ENCODE peak calls at places on chromosomes 13 and 19, in seven cellular contexts. Y is endodermal cell, M is transverse colon, S is bronchial epithelial cell, D is AG04449, F is astrocyte, V is uterus. I is an unnamed sample.

GRCh38 chr19:13153627-13154240 is 3.5 kb downstream of the IER2 start:
- DNase-seq in Y (no peak), F (peak; percentile 23), M (peak; percentile 47), V (peak; percentile 59), D (no peak), S (no peak), I (peak; percentile 41)

GRCh38 chr13:37429976-37430375 is 168.6 kb downstream of the POSTN start:
- DNase-seq in F (peak; percentile 82), M (no peak), S (peak; percentile 71), V (no peak), Y (no peak), D (peak; percentile 75), I (no peak)

GRCh38 chr13:42047561-42048322 is 706 bp upstream of the DGKH start:
- DNase-seq in D (no peak), V (peak; percentile 35), F (peak; percentile 65), S (peak; percentile 82), M (peak; percentile 76), Y (peak; percentile 82), I (no peak)

GRCh38 chr19:39514840-39515550 is at the start of gene SELENOV:
- DNase-seq in S (no peak), V (no peak), M (no peak), D (no peak), Y (peak; percentile 92), F (no peak), I (no peak)

GRCh38 chr13:29858667-29859066 is 8.2 kb upstream of the UBL3 start:
- DNase-seq in D (no peak), V (no peak), Y (no peak), M (no peak), S (no peak), F (peak; percentile 49), I (no peak)

GRCh38 chr13:34967851-34968562 is 25.9 kb downstream of the NBEA start:
- DNase-seq in D (no peak), F (peak; percentile 67), Y (no peak), M (no peak), V (no peak), S (peak; percentile 58), I (no peak)

GRCh38 chr13:42487221-42487620 is 86.7 kb upstream of the TNFSF11 start:
- DNase-seq in S (peak; percentile 84), Y (no peak), F (peak; percentile 35), V (no peak), M (no peak), D (no peak), I (no peak)

GRCh38 chr13:113864303-113864890 is 521 bp upstream of the GAS6 start:
- DNase-seq in D (no peak), M (no peak), V (peak; percentile 25), F (no peak), Y (peak; percentile 40), S (peak; percentile 19), I (peak; percentile 7)

GRCh38 chr19:57812201-57812600 is 2.5 kb downstream of the ZNF552 start:
- DNase-seq in Y (no peak), V (no peak), D (no peak), M (no peak), F (no peak), S (no peak), I (no peak)

GRCh38 chr13:42039946-42040729 is 8.3 kb upstream of the DGKH start:
- DNase-seq in M (peak; percentile 95), Y (peak; percentile 91), V (peak; percentile 92), D (no peak), S (peak; percentile 63), F (peak; percentile 80), I (peak; percentile 62)

GRCh38 chr19:38736413-38737280 is 7.6 kb downstream of the CAPN12 start:
- DNase-seq in F (no peak), V (peak; percentile 46), S (peak; percentile 52), D (no peak), M (peak; percentile 90), Y (peak; percentile 95), I (no peak)

GRCh38 chr19:2042485-2043268 is 8.4 kb downstream of the MKNK2 start:
- DNase-seq in M (peak; percentile 50), D (no peak), Y (no peak), S (no peak), F (no peak), V (peak; percentile 59), I (no peak)

GRCh38 chr13:36030670-36031331 is 100.4 kb downstream of the DCLK1 start:
- DNase-seq in S (peak; percentile 95), F (peak; percentile 94), D (peak; percentile 2), V (peak; percentile 34), M (no peak), Y (no peak), I (no peak)

GRCh38 chr13:79593611-79594275 is 112.8 kb downstream of the NDFIP2 start:
- DNase-seq in V (no peak), F (peak; percentile 82), M (no peak), D (peak; percentile 19), S (peak; percentile 85), Y (no peak), I (no peak)

GRCh38 chr19:2488405-2488941 is 12.5 kb downstream of the GADD45B start:
- DNase-seq in D (no peak), F (no peak), V (no peak), S (no peak), Y (no peak), M (peak; percentile 73), I (no peak)

GRCh38 chr19:49224856-49225255 is 67.3 kb downstream of the TRPM4 start:
- DNase-seq in V (no peak), M (peak; percentile 77), S (peak; percentile 42), F (peak; percentile 19), Y (peak; percentile 89), D (no peak), I (no peak)

GRCh38 chr13:50213526-50213925 is 198.3 kb downstream of the KCNRG start:
- DNase-seq in Y (no peak), S (peak; percentile 30), D (no peak), V (no peak), M (no peak), F (no peak), I (no peak)

GRCh38 chr13:112634102-112634501 is 46.1 kb upstream of the TUBGCP3 start:
- DNase-seq in D (no peak), S (no peak), Y (peak; percentile 35), F (no peak), V (no peak), M (no peak), I (no peak)

GRCh38 chr13:82802528-82802927 is 1079.7 kb downstream of the SLITRK1 start:
- DNase-seq in Y (no peak), F (no peak), M (no peak), S (no peak), V (no peak), D (no peak), I (no peak)

GRCh38 chr19:2461751-2462634 is 5.2 kb upstream of the LMNB2 start:
- DNase-seq in M (peak; percentile 54), D (no peak), F (peak; percentile 39), Y (peak; percentile 81), S (no peak), V (peak; percentile 41), I (peak; percentile 36)

GRCh38 chr13:71813187-71813586 is 53.8 kb downstream of the DACH1 start:
- DNase-seq in V (no peak), S (peak; percentile 1), D (no peak), F (no peak), Y (no peak), M (no peak), I (no peak)

GRCh38 chr19:49492573-49493411 is 3.4 kb upstream of the RPS11 start:
- DNase-seq in S (peak; percentile 59), V (no peak), F (no peak), M (no peak), D (no peak), Y (no peak), I (no peak)

DNA sequence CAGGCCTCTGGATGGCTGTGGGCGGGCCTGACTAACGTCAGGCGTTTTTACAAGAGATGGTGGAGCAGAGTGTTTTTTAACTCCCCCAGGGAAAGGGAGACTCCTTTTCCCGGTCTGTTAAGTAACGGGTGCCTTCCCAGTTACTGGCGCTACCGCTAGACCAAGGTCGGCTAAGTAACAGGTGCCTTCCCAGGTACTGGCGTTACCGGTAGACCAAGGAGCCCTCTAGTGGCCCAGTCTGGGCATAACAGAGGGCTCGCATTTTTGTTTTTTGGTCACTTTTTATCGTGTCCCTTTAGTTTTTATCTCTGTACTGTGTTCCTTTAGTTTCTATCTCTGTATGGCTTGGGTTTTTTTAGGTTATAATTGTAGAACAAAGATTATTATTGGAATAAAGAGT is 10.0 kb downstream of the ZNF383 start:
- DNase-seq in F (no peak), D (no peak), S (no peak), V (no peak), M (no peak), Y (peak; percentile 86), I (peak; percentile 29)
- TF ChIP-seq CTCF in F (peak; percentile 37), D (peak; percentile 13), S (peak; percentile 62), V (no peak), M (peak; percentile 19), Y (peak; percentile 93), I (peak; percentile 65)

GRCh38 chr19:21483589-21484170 is 21.7 kb upstream of the ZNF429 start:
- DNase-seq in M (peak; percentile 51), V (peak; percentile 63), D (no peak), S (no peak), Y (peak; percentile 93), F (no peak), I (peak; percentile 42)
- TF ChIP-seq CTCF in M (peak; percentile 50), V (peak; percentile 49), D (peak; percentile 32), S (peak; percentile 28), Y (peak; percentile 82), F (no peak), I (peak; percentile 50)

GRCh38 chr13:57627663-57628062 is 3.9 kb upstream of the PCDH17 start:
- DNase-seq in D (no peak), M (no peak), F (peak; percentile 12), V (no peak), Y (no peak), S (peak; percentile 39), I (no peak)
- TF ChIP-seq CTCF in D (peak; percentile 13), M (peak; percentile 59), F (peak; percentile 75), V (peak; percentile 22), Y (peak; percentile 90), S (peak; percentile 36), I (no peak)

DNA sequence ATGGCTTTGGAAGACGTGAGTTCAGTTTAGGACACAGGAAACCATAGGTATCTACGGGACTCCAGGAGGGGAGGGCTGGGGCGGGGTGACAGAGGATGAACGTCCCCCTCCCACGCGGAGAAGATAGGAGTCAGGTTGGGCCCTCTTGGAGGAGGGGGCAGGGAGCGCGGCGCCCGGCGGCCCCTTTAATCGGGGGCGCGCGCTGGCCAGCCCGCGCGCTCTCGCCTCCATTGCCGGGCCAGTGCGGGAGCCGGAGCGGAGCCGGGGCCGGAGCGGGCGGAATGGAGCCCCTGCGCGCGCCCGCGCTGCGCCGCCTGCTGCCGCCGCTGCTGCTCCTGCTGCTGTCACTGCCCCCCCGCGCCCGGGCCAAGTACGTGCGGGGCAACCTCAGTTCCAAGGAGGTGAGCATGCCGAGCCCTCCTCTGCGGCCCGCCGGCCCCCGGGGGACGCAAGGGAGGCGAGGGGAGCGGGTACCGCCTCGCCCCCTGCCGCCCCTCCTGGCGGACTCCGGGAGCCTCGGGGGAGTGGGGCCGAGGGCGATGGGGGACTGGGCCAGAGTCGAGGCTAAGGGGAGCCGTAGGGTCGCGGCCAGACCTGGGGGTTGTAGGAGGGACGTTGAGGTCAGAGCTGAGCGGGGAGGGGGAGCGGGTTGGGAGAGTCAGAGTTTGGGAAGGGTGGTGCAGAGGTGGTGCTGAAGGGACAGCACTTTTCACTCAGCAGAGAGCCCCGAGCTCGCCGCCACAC is at the start of gene TMEM145:
- DNase-seq in D (no peak), M (peak; percentile 41), Y (peak; percentile 84), V (no peak), F (peak; percentile 41), S (no peak), I (no peak)
- TF ChIP-seq CTCF in D (no peak), M (peak; percentile 1), Y (peak; percentile 41), V (no peak), F (no peak), S (peak; percentile 8), I (no peak)

GRCh38 chr13:39273953-39274352 is 235.7 kb downstream of the NHLRC3 start:
- DNase-seq in F (no peak), Y (peak; percentile 67), S (peak; percentile 43), V (no peak), M (peak; percentile 17), D (no peak), I (no peak)
- TF ChIP-seq CTCF in F (no peak), Y (peak; percentile 67), S (peak; percentile 48), V (no peak), M (peak; percentile 20), D (no peak), I (no peak)